ENCODE peak calls at places on chromosome 15, in nine cellular contexts. Z is stomach, W is GM04504, G is T-helper 9 cell, N is NCI-H69, H is putamen, F is NCI-H2081 treated with DMSO at 0.1 percent for 48 hours, V is SHP77, S is NCI-H510A. D is an unnamed sample.
A peak's percentile ranks its signal among the peaks of the same experiment; 100 is the strongest.

GRCh38 chr15:49154799-49155109 is 645 bp downstream of the COPS2 start:
- DNase-seq in Z (no peak), W (no peak), G (no peak), N (no peak), H (no peak), F (no peak), V (no peak), S (no peak), D (no peak)

GRCh38 chr15:93017521-93017920 is 71.5 kb downstream of the RGMA start:
- DNase-seq in Z (no peak), W (no peak), G (no peak), N (no peak), H (no peak), F (no peak), V (no peak), S (no peak), D (peak; percentile 60)

GRCh38 chr15:52567886-52568568 is 803 bp downstream of the ARPP19 start:
- DNase-seq in Z (peak; percentile 48), W (no peak), G (peak; percentile 17), N (peak; percentile 72), H (no peak), F (no peak), V (no peak), S (no peak), D (no peak)

GRCh38 chr15:90648137-90649070 is 68.7 kb upstream of the BLM start:
- DNase-seq in Z (peak; percentile 68), W (no peak), G (peak; percentile 33), N (peak; percentile 65), H (peak; percentile 44), F (no peak), V (peak; percentile 13), S (no peak), D (peak; percentile 59)

GRCh38 chr15:32774022-32774421 is 56.2 kb downstream of the GREM1 start:
- DNase-seq in Z (no peak), W (peak; percentile 95), G (no peak), N (no peak), H (no peak), F (no peak), V (no peak), S (no peak), D (no peak)

GRCh38 chr15:90871716-90872480 is 3.5 kb downstream of the FURIN start:
- DNase-seq in Z (no peak), W (no peak), G (no peak), N (peak; percentile 41), H (no peak), F (no peak), V (no peak), S (no peak), D (no peak)

GRCh38 chr15:31488437-31489204 is 162.0 kb downstream of the KLF13 start:
- DNase-seq in Z (peak; percentile 82), W (peak; percentile 72), G (no peak), N (peak; percentile 90), H (peak; percentile 78), F (no peak), V (peak; percentile 66), S (peak; percentile 10), D (peak; percentile 86)

GRCh38 chr15:67175643-67176071 is 78.8 kb downstream of the AAGAB start:
- DNase-seq in Z (no peak), W (peak; percentile 60), G (no peak), N (no peak), H (no peak), F (no peak), V (no peak), S (no peak), D (no peak)

GRCh38 chr15:45892182-45892581 is 257.4 kb downstream of the SQOR start:
- DNase-seq in Z (no peak), W (peak; percentile 85), G (no peak), N (no peak), H (no peak), F (no peak), V (no peak), S (no peak), D (no peak)

GRCh38 chr15:60798821-60799220 is 319.9 kb upstream of the ICE2 start:
- DNase-seq in Z (no peak), W (peak; percentile 48), G (no peak), N (no peak), H (no peak), F (no peak), V (no peak), S (no peak), D (peak; percentile 38)

GRCh38 chr15:39298563-39298962 is 282.3 kb upstream of the THBS1 start:
- DNase-seq in Z (no peak), W (no peak), G (no peak), N (no peak), H (no peak), F (no peak), V (no peak), S (no peak), D (no peak)

GRCh38 chr15:87582169-87582568 is 674.4 kb downstream of the NTRK3 start:
- DNase-seq in Z (no peak), W (no peak), G (no peak), N (no peak), H (no peak), F (no peak), V (no peak), S (no peak), D (no peak)

GRCh38 chr15:31605467-31605931 is 278.9 kb downstream of the KLF13 start:
- DNase-seq in Z (no peak), W (no peak), G (no peak), N (peak; percentile 22), H (no peak), F (no peak), V (no peak), S (no peak), D (no peak)

GRCh38 chr15:97904196-97904572 is 56.3 kb upstream of the ARRDC4 start:
- DNase-seq in Z (peak; percentile 73), W (peak; percentile 45), G (no peak), N (peak; percentile 66), H (peak; percentile 26), F (no peak), V (peak; percentile 17), S (no peak), D (peak; percentile 51)

GRCh38 chr15:89756897-89757296 is 5.8 kb upstream of the MESP1 start:
- DNase-seq in Z (peak; percentile 60), W (no peak), G (no peak), N (no peak), H (no peak), F (no peak), V (no peak), S (no peak), D (no peak)

GRCh38 chr15:53046153-53046790 is 256.1 kb upstream of the ONECUT1 start:
- DNase-seq in Z (no peak), W (no peak), G (no peak), N (no peak), H (no peak), F (no peak), V (no peak), S (no peak), D (no peak)

GRCh38 chr15:92580021-92580420 is 75.6 kb downstream of the FAM174B start:
- DNase-seq in Z (no peak), W (no peak), G (no peak), N (no peak), H (no peak), F (no peak), V (no peak), S (no peak), D (no peak)

GRCh38 chr15:49620174-49620573 is 444 bp downstream of the FAM227B start:
- DNase-seq in Z (no peak), W (no peak), G (no peak), N (peak; percentile 37), H (peak; percentile 14), F (no peak), V (no peak), S (no peak), D (no peak)

GRCh38 chr15:87736401-87736800 is 520.1 kb downstream of the NTRK3 start:
- DNase-seq in Z (no peak), W (no peak), G (no peak), N (no peak), H (no peak), F (no peak), V (no peak), S (no peak), D (no peak)

GRCh38 chr15:30921781-30922371 is 18.2 kb downstream of the FAN1 start:
- DNase-seq in Z (peak; percentile 54), W (no peak), G (no peak), N (no peak), H (peak; percentile 86), F (no peak), V (no peak), S (no peak), D (no peak)

GRCh38 chr15:62394079-62394478 is 229.0 kb upstream of the C2CD4B start:
- DNase-seq in Z (no peak), W (no peak), G (no peak), N (no peak), H (no peak), F (no peak), V (no peak), S (no peak), D (no peak)

GRCh38 chr15:72199721-72200212 is 2.2 kb upstream of the GRAMD2A start:
- DNase-seq in Z (peak; percentile 85), W (peak; percentile 46), G (peak; percentile 62), N (peak; percentile 53), H (peak; percentile 61), F (peak; percentile 13), V (peak; percentile 68), S (no peak), D (peak; percentile 66)

GRCh38 chr15:48176097-48176496 is 2.0 kb downstream of the MYEF2 start:
- DNase-seq in Z (no peak), W (no peak), G (no peak), N (peak; percentile 28), H (no peak), F (no peak), V (no peak), S (no peak), D (no peak)

GRCh38 chr15:55799287-55800212 is 56.6 kb upstream of the PRTG start:
- DNase-seq in Z (peak; percentile 27), W (no peak), G (no peak), N (peak; percentile 77), H (no peak), F (no peak), V (peak; percentile 21), S (no peak), D (no peak)

GRCh38 chr15:70509282-70510272 is 253.8 kb downstream of the UACA start:
- DNase-seq in Z (no peak), W (no peak), G (no peak), N (no peak), H (no peak), F (no peak), V (no peak), S (no peak), D (no peak)